ENCODE peak calls at places on chromosome 20, in ten cellular contexts. B, C, S, R, L, P, Y, K, N and J are unnamed samples.

GRCh38 chr20:32623667-32624157 is 38.6 kb upstream of the NOL4L start:
- DNase-seq in C (no peak), N (no peak), P (no peak), K (no peak), S (no peak), L (no peak), Y (no peak), B (no peak), R (no peak), J (no peak)

GRCh38 chr20:1353956-1354355 is 25.0 kb upstream of the SDCBP2 start:
- DNase-seq in P (no peak), K (no peak), Y (no peak), N (no peak), B (no peak), R (no peak), L (no peak), C (no peak), S (no peak), J (no peak)

GRCh38 chr20:6053776-6054688 is at the start of gene LRRN4:
- DNase-seq in L (no peak), B (no peak), K (no peak), Y (no peak), C (no peak), R (no peak), P (no peak), S (peak; percentile 27), N (no peak), J (no peak)

GRCh38 chr20:7352165-7352564 is 584.7 kb downstream of the BMP2 start:
- DNase-seq in C (no peak), R (no peak), S (no peak), K (no peak), Y (no peak), P (no peak), N (no peak), L (no peak), B (no peak), J (no peak)

GRCh38 chr20:38113401-38114325 is 51.4 kb downstream of the TGM2 start:
- DNase-seq in K (peak; percentile 63), P (no peak), C (no peak), R (no peak), N (no peak), L (no peak), Y (no peak), B (no peak), S (peak; percentile 27), J (no peak)

GRCh38 chr20:56187791-56188190 is 60.7 kb upstream of the MC3R start:
- DNase-seq in K (no peak), P (no peak), R (no peak), Y (no peak), S (no peak), C (no peak), N (no peak), L (no peak), B (peak; percentile 11), J (no peak)

GRCh38 chr20:10339609-10340008 is 94.4 kb downstream of the MKKS start:
- DNase-seq in C (no peak), K (no peak), P (no peak), Y (no peak), R (no peak), B (no peak), L (no peak), S (no peak), N (no peak), J (no peak)

GRCh38 chr20:2749951-2750342 is 50.5 kb downstream of the CPXM1 start:
- DNase-seq in Y (no peak), P (no peak), R (no peak), B (no peak), S (peak; percentile 57), L (no peak), N (no peak), C (no peak), K (no peak), J (no peak)

GRCh38 chr20:53900380-53900999 is 169.9 kb downstream of the BCAS1 start:
- DNase-seq in N (no peak), B (no peak), Y (no peak), S (no peak), C (no peak), K (peak; percentile 46), R (no peak), L (peak; percentile 69), P (peak; percentile 96), J (no peak)

GRCh38 chr20:9460518-9460917 is 53.9 kb upstream of the LAMP5 start:
- DNase-seq in B (no peak), L (no peak), C (no peak), P (peak; percentile 85), K (peak; percentile 52), Y (no peak), R (no peak), N (no peak), S (no peak), J (no peak)

GRCh38 chr20:42986143-42986773 is 203.4 kb downstream of the PTPRT start:
- DNase-seq in R (no peak), L (no peak), B (no peak), S (no peak), C (no peak), K (no peak), N (no peak), Y (no peak), P (no peak), J (no peak)

GRCh38 chr20:25205277-25206062 is 10.0 kb downstream of the ENTPD6 start:
- DNase-seq in B (no peak), L (no peak), K (no peak), Y (no peak), P (no peak), C (no peak), N (no peak), S (no peak), R (no peak), J (no peak)

GRCh38 chr20:32336918-32337347 is 21.2 kb upstream of the ASXL1 start:
- DNase-seq in S (no peak), Y (no peak), L (no peak), B (no peak), K (peak; percentile 69), R (no peak), C (no peak), P (peak; percentile 44), N (no peak), J (no peak)

GRCh38 chr20:9506964-9507369 is 7.4 kb upstream of the LAMP5 start:
- DNase-seq in N (no peak), K (no peak), L (no peak), Y (no peak), B (no peak), C (no peak), S (no peak), R (no peak), P (no peak), J (no peak)

GRCh38 chr20:58498445-58499068 is 16.6 kb downstream of the APCDD1L start:
- DNase-seq in N (no peak), C (no peak), Y (no peak), B (no peak), K (no peak), S (peak; percentile 74), R (no peak), L (no peak), P (no peak), J (no peak)

GRCh38 chr20:58495623-58496428 is 19.4 kb downstream of the APCDD1L start:
- DNase-seq in K (no peak), P (no peak), C (no peak), B (no peak), N (no peak), S (no peak), Y (no peak), L (no peak), R (no peak), J (no peak)

GRCh38 chr20:58496429-58496769 is 18.8 kb downstream of the APCDD1L start:
- DNase-seq in B (no peak), L (no peak), K (no peak), R (no peak), S (no peak), P (no peak), N (no peak), Y (no peak), C (no peak), J (no peak)

GRCh38 chr20:58497076-58497665 is 18.0 kb downstream of the APCDD1L start:
- DNase-seq in S (no peak), K (no peak), R (no peak), B (no peak), N (no peak), C (no peak), L (no peak), P (no peak), Y (no peak), J (no peak)

GRCh38 chr20:58497911-58498310 is 17.3 kb downstream of the APCDD1L start:
- DNase-seq in C (no peak), K (no peak), S (no peak), N (no peak), B (no peak), R (no peak), L (no peak), P (no peak), Y (no peak), J (no peak)
- H3K4me3 ChIP-seq in C (no peak overlapping the region), K (no peak overlapping the region), S (no peak overlapping the region), N (no peak overlapping the region), B (no peak overlapping the region), R (no peak overlapping the region), L (no peak overlapping the region), P (no peak overlapping the region), Y (no peak overlapping the region), J (no peak overlapping the region)

GRCh38 chr20:30815577-30816181 is 441.8 kb upstream of the DEFB115 start:
- DNase-seq in N (peak; percentile 47), C (no peak), S (no peak), Y (no peak), L (no peak), K (no peak), B (no peak), P (no peak), R (no peak), J (no peak)
- H3K4me3 ChIP-seq in N (no peak overlapping the region), C (no peak overlapping the region), S (no peak overlapping the region), Y (no peak overlapping the region), L (no peak overlapping the region), K (peak overlapping the region; percentile 50), B (no peak overlapping the region), P (no peak overlapping the region), R (no peak overlapping the region), J (no peak overlapping the region)

DNA sequence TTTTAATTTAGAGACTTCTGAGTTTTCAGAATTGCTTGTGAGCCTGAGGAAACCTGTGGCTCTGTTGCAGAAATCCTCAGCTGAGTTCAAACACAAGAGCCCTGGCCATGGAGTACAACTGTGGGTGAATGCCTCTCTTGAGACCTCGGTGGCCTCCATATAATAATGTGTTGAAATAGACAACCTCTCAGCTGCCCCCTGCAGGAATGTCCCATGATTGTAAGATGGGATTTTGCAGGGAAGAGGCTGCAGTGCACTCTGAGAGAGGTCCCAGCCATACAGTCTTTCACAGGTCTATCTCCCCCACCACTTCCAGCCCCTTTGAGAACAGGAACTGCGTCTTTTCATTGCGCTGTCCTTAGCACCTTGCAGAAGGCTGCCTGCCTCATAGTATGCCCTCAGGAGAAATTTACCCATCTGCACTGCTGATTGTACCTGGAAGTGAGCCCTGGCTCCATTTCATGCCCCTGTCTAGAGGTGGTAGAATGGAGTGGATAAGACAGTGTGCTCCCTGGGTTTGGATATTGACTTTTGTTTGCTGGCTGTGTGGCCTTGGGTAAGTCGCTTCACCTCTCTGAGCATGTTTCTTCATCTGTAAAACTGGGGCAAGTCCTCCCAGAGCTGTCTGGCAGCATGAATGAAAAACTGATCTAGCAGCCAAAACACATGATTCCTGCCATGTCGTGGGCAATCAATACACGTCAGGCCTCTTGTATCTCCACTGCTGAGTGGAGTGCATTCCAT is 16.8 kb upstream of the CDH22 start:
- DNase-seq in P (peak; percentile 42), Y (no peak), B (peak; percentile 56), L (no peak), R (no peak), K (peak; percentile 58), S (peak; percentile 24), N (no peak), C (no peak), J (no peak)
- H3K4me3 ChIP-seq in P (no peak overlapping the region), Y (no peak overlapping the region), B (no peak overlapping the region), L (no peak overlapping the region), R (no peak overlapping the region), K (no peak overlapping the region), S (no peak overlapping the region), N (no peak overlapping the region), C (no peak overlapping the region), J (no peak overlapping the region)

GRCh38 chr20:63619505-63619904 is 7.4 kb downstream of the GMEB2 start:
- DNase-seq in K (no peak), L (no peak), R (no peak), P (no peak), S (no peak), N (no peak), C (no peak), B (no peak), Y (no peak), J (no peak)
- H3K4me3 ChIP-seq in K (no peak overlapping the region), L (no peak overlapping the region), R (no peak overlapping the region), P (no peak overlapping the region), S (no peak overlapping the region), N (no peak overlapping the region), C (no peak overlapping the region), B (no peak overlapping the region), Y (no peak overlapping the region), J (no peak overlapping the region)